ENCODE peak calls at places on chromosome 22, in four cellular contexts. D is activated T-helper 9 cell treated with anti-CD3 and anti-CD28 coated beads, Interleukin-2, amount 50 U/mL, for 16 hours; A is brain pericyte; Y is NCI-H1092 treated with DMSO at 0.1 percent for 48 hours. I is an unnamed sample.

GRCh38 chr22:27677895-27678458 is 123.6 kb downstream of the MN1 start:
- DNase-seq in Y (no peak), D (no peak), A (no peak), I (no peak)

GRCh38 chr22:37639771-37640590 is 512 bp downstream of the SH3BP1 start:
- DNase-seq in D (no peak), Y (no peak), A (no peak), I (no peak)

GRCh38 chr22:44782286-44782830 is 30.0 kb downstream of the ARHGAP8 start:
- DNase-seq in D (no peak), A (no peak), Y (no peak), I (no peak)

GRCh38 chr22:24180316-24181087 is 785 bp upstream of the SUSD2 start:
- DNase-seq in D (no peak), A (no peak), Y (no peak), I (no peak)

GRCh38 chr22:42440728-42441127 is 8.5 kb upstream of the NFAM1 start:
- DNase-seq in A (no peak), Y (no peak), D (no peak), I (no peak)

GRCh38 chr22:40251106-40251505 is 73.4 kb downstream of the TNRC6B start:
- DNase-seq in A (no peak), Y (no peak), D (no peak), I (no peak)

GRCh38 chr22:32744560-32744959 is 56.9 kb upstream of the TIMP3 start:
- DNase-seq in D (no peak), Y (no peak), A (no peak), I (no peak)

GRCh38 chr22:50599816-50600454 is 658 bp upstream of the MAPK8IP2 start:
- DNase-seq in D (peak), Y (no peak), A (no peak), I (no peak)

GRCh38 chr22:38239101-38239761 is 33.6 kb downstream of the TMEM184B start:
- DNase-seq in Y (peak), A (no peak), D (no peak), I (no peak)

GRCh38 chr22:36580846-36581245 is 51.9 kb upstream of the EIF3D start:
- DNase-seq in D (no peak), A (no peak), Y (no peak), I (no peak)

GRCh38 chr22:23696326-23696851 is 5.6 kb downstream of the RGL4 start:
- DNase-seq in A (no peak), Y (no peak), D (peak), I (no peak)

GRCh38 chr22:37904572-37905533 is 1.2 kb upstream of the MICALL1 start:
- DNase-seq in A (peak), D (no peak), Y (no peak), I (peak)

GRCh38 chr22:17268501-17269223 is 49.4 kb upstream of the ADA2 start:
- DNase-seq in D (no peak), A (no peak), Y (no peak), I (no peak)

GRCh38 chr22:49271369-49271727 is 556.3 kb downstream of the BRD1 start:
- DNase-seq in Y (no peak), D (no peak), A (no peak), I (no peak)

GRCh38 chr22:39900306-39901227 is at the start of gene GRAP2:
- DNase-seq in D (peak), Y (no peak), A (no peak), I (no peak)

GRCh38 chr22:41524809-41525449 is 19.3 kb downstream of the POLR3H start:
- DNase-seq in D (peak), A (no peak), Y (no peak), I (no peak)

GRCh38 chr22:50674606-50675552 is 2.3 kb downstream of the SHANK3 start:
- DNase-seq in D (no peak), Y (no peak), A (no peak), I (no peak)

GRCh38 chr22:40138866-40139265 is 38.9 kb upstream of the TNRC6B start:
- DNase-seq in Y (no peak), D (no peak), A (no peak), I (no peak)

GRCh38 chr22:27799334-27800249 is 2.0 kb downstream of the MN1 start:
- DNase-seq in A (no peak), Y (no peak), D (no peak), I (no peak)

GRCh38 chr22:20940178-20940790 is 23.1 kb downstream of the CRKL start:
- DNase-seq in D (no peak), A (no peak), Y (no peak), I (no peak)

GRCh38 chr22:46674906-46675305 is 54.7 kb downstream of the GRAMD4 start:
- DNase-seq in D (no peak), Y (no peak), A (no peak), I (no peak)

GRCh38 chr22:30733081-30733680 is 38.5 kb downstream of the OSBP2 start:
- DNase-seq in D (no peak), A (no peak), Y (no peak), I (no peak)

GRCh38 chr22:47006869-47007268 is 244.4 kb downstream of the TBC1D22A start:
- DNase-seq in Y (no peak), D (no peak), A (no peak), I (no peak)

GRCh38 chr22:41745968-41746367 is 46.7 kb downstream of the MEI1 start:
- DNase-seq in D (no peak), Y (no peak), A (no peak), I (no peak)

GRCh38 chr22:29621761-29622526 is 18.5 kb downstream of the NF2 start:
- DNase-seq in D (no peak), A (no peak), Y (no peak), I (no peak)

GRCh38 chr22:19823191-19823590 is 31.5 kb downstream of the GNB1L start:
- DNase-seq in A (no peak), Y (no peak), D (no peak), I (no peak)

GRCh38 chr22:20127318-20127868 is 4.2 kb upstream of the ZDHHC8 start:
- DNase-seq in A (no peak), D (no peak), Y (no peak), I (no peak)

I was measured in omental fat pad.